ENCODE peak calls at places on chromosomes 13 and 19, in four cellular contexts. K, N, A and P are unnamed samples.

GRCh38 chr19:29546583-29547190 is 20.9 kb downstream of the VSTM2B start:
- DNase-seq in K (no peak), N (no peak), A (no peak), P (no peak)

GRCh38 chr13:59176775-59177174 is 987.0 kb downstream of the DIAPH3 start:
- DNase-seq in A (no peak), K (no peak), N (no peak), P (peak)

GRCh38 chr13:108195146-108195545 is 20.2 kb downstream of the LIG4 start:
- DNase-seq in N (no peak), A (no peak), K (no peak), P (no peak)

GRCh38 chr19:28554321-28555091 is 658.4 kb downstream of the UQCRFS1 start:
- DNase-seq in K (no peak), N (no peak), A (no peak), P (no peak)

GRCh38 chr19:29672933-29673336 is 7.7 kb downstream of the PLEKHF1 start:
- DNase-seq in A (no peak), N (no peak), K (no peak), P (no peak)

GRCh38 chr13:99656092-99656745 is 154.9 kb downstream of the TM9SF2 start:
- DNase-seq in A (peak), N (peak), K (peak), P (peak)

GRCh38 chr19:11887618-11888531 is at the start of gene ZNF69:
- DNase-seq in K (no peak), N (peak), A (peak), P (no peak)

GRCh38 chr19:16566161-16566560 is 6.1 kb downstream of the SLC35E1 start:
- DNase-seq in N (peak), A (no peak), K (no peak), P (no peak)

GRCh38 chr19:44644391-44645016 is 794 bp downstream of the PVR start:
- DNase-seq in A (peak), N (peak), K (no peak), P (peak)

GRCh38 chr19:7901337-7901736 is 2.3 kb upstream of the MAP2K7 start:
- DNase-seq in A (no peak), N (no peak), K (no peak), P (no peak)

GRCh38 chr19:7900931-7901330 is 2.7 kb upstream of the MAP2K7 start:
- DNase-seq in K (no peak), N (no peak), A (no peak), P (no peak)

GRCh38 chr19:7904074-7905020 is 670 bp downstream of the MAP2K7 start:
- DNase-seq in N (peak), K (no peak), A (no peak), P (no peak)

GRCh38 chr19:7903244-7904073 is at the start of gene MAP2K7:
- DNase-seq in A (peak), N (peak), K (peak), P (peak)

DNA sequence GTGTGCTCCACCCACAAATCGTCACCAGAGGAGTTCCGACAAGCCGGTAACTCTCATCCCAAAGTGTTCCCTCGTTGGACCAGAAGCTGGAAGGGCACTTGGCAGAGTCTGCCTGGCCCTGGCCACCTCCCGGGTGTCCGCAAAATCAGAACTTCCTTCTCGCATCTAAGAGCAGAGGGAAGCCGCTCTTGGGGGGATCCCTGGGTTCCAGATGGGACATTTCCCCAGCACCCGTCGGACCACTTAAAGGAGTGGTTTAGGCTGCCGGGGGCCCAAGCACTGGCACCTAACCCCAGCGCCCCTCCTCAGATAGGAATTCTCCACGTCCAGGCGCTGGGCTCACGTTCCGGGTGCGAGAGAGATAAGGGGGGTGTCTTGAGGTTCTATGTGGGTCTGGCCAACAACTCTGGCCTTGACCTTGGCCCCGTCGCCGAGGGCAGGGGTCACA is 857 bp upstream of the MAP2K7 start:
- DNase-seq in A (no peak), K (no peak), N (no peak), P (no peak)
- TF ChIP-seq MAX in A (no peak), K (no peak), N (no peak), P (no peak)

GRCh38 chr19:37719111-37719926 is at the start of gene ZNF607:
- DNase-seq in N (peak), A (peak), K (peak), P (peak)
- TF ChIP-seq POLR2A in N (peak), A (no peak), K (no peak), P (peak)

DNA sequence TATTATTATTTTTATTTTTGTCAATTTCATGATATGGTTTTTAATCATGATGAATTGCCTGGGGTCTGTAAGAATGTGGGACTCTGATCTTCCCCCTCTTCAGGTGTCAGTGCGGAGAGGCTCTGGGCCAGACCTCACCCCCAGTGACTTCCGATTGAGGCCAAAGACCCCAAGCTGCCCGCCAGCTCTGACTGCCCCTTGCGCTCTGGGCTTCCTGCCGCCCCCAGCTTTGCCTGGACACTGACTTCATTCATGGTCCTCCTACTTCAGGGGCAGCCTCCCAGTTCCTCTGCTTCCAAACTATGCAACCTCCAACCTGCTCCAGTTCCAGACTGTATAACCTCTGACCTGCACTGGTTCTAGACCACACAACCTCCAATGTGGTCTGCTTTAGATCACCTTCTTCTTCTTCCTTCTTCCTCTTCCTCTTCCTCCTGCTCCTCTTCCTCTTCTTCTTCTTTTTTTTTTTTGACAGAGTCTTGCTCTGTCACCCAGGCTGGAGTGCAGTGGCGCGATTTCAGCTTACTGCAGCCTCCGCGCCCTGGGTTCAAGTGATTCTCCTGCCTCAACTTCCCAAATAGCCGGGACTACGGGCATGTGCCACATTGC is 6.7 kb upstream of the PPP5C start:
- DNase-seq in N (no peak), A (no peak), K (no peak), P (no peak)
- TF ChIP-seq MAX in N (no peak), A (no peak), K (no peak), P (no peak)

DNA sequence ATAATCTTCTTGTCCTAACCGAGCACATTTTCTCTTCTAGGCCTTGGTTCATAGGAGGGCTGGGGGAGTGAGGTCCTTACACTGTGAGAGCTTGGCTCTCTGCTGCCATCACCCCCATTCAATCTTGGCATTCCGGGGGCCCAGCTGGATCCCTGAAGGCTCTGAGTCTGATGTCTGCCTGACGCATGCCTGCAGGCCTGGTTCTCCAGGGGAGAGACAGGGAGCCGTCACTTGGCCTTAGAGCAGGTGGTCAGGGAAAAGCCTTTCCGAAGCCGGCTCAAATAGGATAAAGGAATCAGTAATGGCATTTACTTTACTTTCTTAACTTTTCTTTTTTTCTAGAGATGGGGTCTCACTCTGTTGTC is 110.5 kb downstream of the KDM4B start:
- DNase-seq in N (no peak), A (no peak), K (no peak), P (no peak)
- TF ChIP-seq POLR2A in N (no peak), A (no peak), K (no peak), P (no peak)